ENCODE peak calls at places on chromosome 15, in eight cellular contexts. One of them, this sample, is unnamed.

GRCh38 chr15:42364529-42364928 is 5.2 kb downstream of the CAPN3 start:
- DNase-seq in fibroblast of the aortic adventitia: peak
- DNase-seq in Daoy: no peak
- DNase-seq in LoVo: no peak
- DNase-seq in Right ventricle myocardium superior: no peak
- DNase-seq in stimulated activated CD4-positive, alpha-beta T cell treated with anti-CD3 and anti-CD28 coated beads, Interleukin-2, amount 100 ng/mL, for 48 hours: no peak
- DNase-seq in tibial nerve: no peak
- DNase-seq in tibial artery: no peak
- DNase-seq in this sample: no peak

GRCh38 chr15:83365370-83365938 is 81.0 kb upstream of the BNC1 start:
- DNase-seq in fibroblast of the aortic adventitia: peak
- DNase-seq in Daoy: peak
- DNase-seq in LoVo: no peak
- DNase-seq in Right ventricle myocardium superior: peak
- DNase-seq in stimulated activated CD4-positive, alpha-beta T cell treated with anti-CD3 and anti-CD28 coated beads, Interleukin-2, amount 100 ng/mL, for 48 hours: peak
- DNase-seq in tibial nerve: no peak
- DNase-seq in tibial artery: no peak
- DNase-seq in this sample: peak

GRCh38 chr15:90956551-90957104 is 1.9 kb downstream of the RCCD1 start:
- DNase-seq in fibroblast of the aortic adventitia: peak
- DNase-seq in Daoy: peak
- DNase-seq in LoVo: no peak
- DNase-seq in Right ventricle myocardium superior: peak
- DNase-seq in stimulated activated CD4-positive, alpha-beta T cell treated with anti-CD3 and anti-CD28 coated beads, Interleukin-2, amount 100 ng/mL, for 48 hours: peak
- DNase-seq in tibial nerve: peak
- DNase-seq in tibial artery: peak
- DNase-seq in this sample: no peak

GRCh38 chr15:75786564-75786925 is 56.7 kb upstream of the UBE2Q2 start:
- DNase-seq in fibroblast of the aortic adventitia: no peak
- DNase-seq in Daoy: no peak
- DNase-seq in LoVo: no peak
- DNase-seq in Right ventricle myocardium superior: no peak
- DNase-seq in stimulated activated CD4-positive, alpha-beta T cell treated with anti-CD3 and anti-CD28 coated beads, Interleukin-2, amount 100 ng/mL, for 48 hours: no peak
- DNase-seq in tibial nerve: no peak
- DNase-seq in tibial artery: no peak
- DNase-seq in this sample: no peak

GRCh38 chr15:101167791-101168462 is 83.9 kb downstream of the CHSY1 start:
- DNase-seq in fibroblast of the aortic adventitia: peak
- DNase-seq in Daoy: peak
- DNase-seq in LoVo: peak
- DNase-seq in Right ventricle myocardium superior: peak
- DNase-seq in stimulated activated CD4-positive, alpha-beta T cell treated with anti-CD3 and anti-CD28 coated beads, Interleukin-2, amount 100 ng/mL, for 48 hours: peak
- DNase-seq in tibial nerve: peak
- DNase-seq in tibial artery: peak
- DNase-seq in this sample: peak

GRCh38 chr15:67090297-67091072 is 25.1 kb downstream of the SMAD3 start:
- DNase-seq in fibroblast of the aortic adventitia: peak
- DNase-seq in Daoy: peak
- DNase-seq in LoVo: no peak
- DNase-seq in Right ventricle myocardium superior: no peak
- DNase-seq in stimulated activated CD4-positive, alpha-beta T cell treated with anti-CD3 and anti-CD28 coated beads, Interleukin-2, amount 100 ng/mL, for 48 hours: no peak
- DNase-seq in tibial nerve: no peak
- DNase-seq in tibial artery: no peak
- DNase-seq in this sample: no peak

GRCh38 chr15:37106490-37107001 is 6.2 kb upstream of the MEIS2 start:
- DNase-seq in fibroblast of the aortic adventitia: peak
- DNase-seq in Daoy: no peak
- DNase-seq in LoVo: peak
- DNase-seq in Right ventricle myocardium superior: peak
- DNase-seq in stimulated activated CD4-positive, alpha-beta T cell treated with anti-CD3 and anti-CD28 coated beads, Interleukin-2, amount 100 ng/mL, for 48 hours: no peak
- DNase-seq in tibial nerve: no peak
- DNase-seq in tibial artery: no peak
- DNase-seq in this sample: no peak

GRCh38 chr15:40878785-40879184 is 4.8 kb upstream of the RHOV start:
- DNase-seq in fibroblast of the aortic adventitia: peak
- DNase-seq in Daoy: peak
- DNase-seq in LoVo: peak
- DNase-seq in Right ventricle myocardium superior: no peak
- DNase-seq in stimulated activated CD4-positive, alpha-beta T cell treated with anti-CD3 and anti-CD28 coated beads, Interleukin-2, amount 100 ng/mL, for 48 hours: no peak
- DNase-seq in tibial nerve: no peak
- DNase-seq in tibial artery: no peak
- DNase-seq in this sample: no peak

GRCh38 chr15:87722941-87723691 is 533.4 kb downstream of the NTRK3 start:
- DNase-seq in fibroblast of the aortic adventitia: peak
- DNase-seq in Daoy: peak
- DNase-seq in LoVo: no peak
- DNase-seq in Right ventricle myocardium superior: no peak
- DNase-seq in stimulated activated CD4-positive, alpha-beta T cell treated with anti-CD3 and anti-CD28 coated beads, Interleukin-2, amount 100 ng/mL, for 48 hours: no peak
- DNase-seq in tibial nerve: no peak
- DNase-seq in tibial artery: no peak
- DNase-seq in this sample: no peak

GRCh38 chr15:62545392-62546227 is 380.5 kb upstream of the C2CD4B start:
- DNase-seq in fibroblast of the aortic adventitia: peak
- DNase-seq in Daoy: no peak
- DNase-seq in LoVo: no peak
- DNase-seq in Right ventricle myocardium superior: no peak
- DNase-seq in stimulated activated CD4-positive, alpha-beta T cell treated with anti-CD3 and anti-CD28 coated beads, Interleukin-2, amount 100 ng/mL, for 48 hours: no peak
- DNase-seq in tibial nerve: peak
- DNase-seq in tibial artery: peak
- DNase-seq in this sample: no peak

GRCh38 chr15:96252148-96252547 is 78.4 kb upstream of the NR2F2 start:
- DNase-seq in fibroblast of the aortic adventitia: no peak
- DNase-seq in Daoy: no peak
- DNase-seq in LoVo: peak
- DNase-seq in Right ventricle myocardium superior: no peak
- DNase-seq in stimulated activated CD4-positive, alpha-beta T cell treated with anti-CD3 and anti-CD28 coated beads, Interleukin-2, amount 100 ng/mL, for 48 hours: no peak
- DNase-seq in tibial nerve: no peak
- DNase-seq in tibial artery: no peak
- DNase-seq in this sample: peak

This sample was measured in HCT116.